ENCODE peak calls at places on chromosomes 2 and 18, in four cellular contexts. A is AG20443, U is SW 1271, T is posterior cingulate gyrus. O is an unnamed sample.

GRCh38 chr2:11187083-11187619 is 31.9 kb downstream of the SLC66A3 start:
- DNase-seq in A (peak), U (no peak), T (no peak), O (peak)

GRCh38 chr2:72222829-72223564 is 75.3 kb upstream of the CYP26B1 start:
- DNase-seq in A (peak), U (no peak), T (no peak), O (no peak)

GRCh38 chr2:127640082-127641072 is 5.6 kb upstream of the GPR17 start:
- DNase-seq in A (no peak), U (no peak), T (no peak), O (no peak)

GRCh38 chr2:239155806-239156480 is 244.9 kb downstream of the HDAC4 start:
- DNase-seq in A (no peak), U (no peak), T (no peak), O (no peak)

GRCh38 chr18:56639094-56639361 is 636 bp upstream of the TXNL1 start:
- DNase-seq in A (no peak), U (no peak), T (no peak), O (no peak)

GRCh38 chr2:23287250-23287704 is 97.7 kb upstream of the KLHL29 start:
- DNase-seq in A (peak), U (no peak), T (no peak), O (peak)

GRCh38 chr2:167293172-167293781 is 405.0 kb downstream of the XIRP2 start:
- DNase-seq in A (peak), U (peak), T (peak), O (no peak)

GRCh38 chr2:192195548-192196418 is 1.1 kb upstream of the TMEFF2 start:
- DNase-seq in A (peak), U (no peak), T (peak), O (no peak)

GRCh38 chr2:70113396-70114100 is 26.3 kb downstream of the PCBP1 start:
- DNase-seq in A (no peak), U (no peak), T (no peak), O (no peak)

GRCh38 chr2:31075936-31076590 is 62.2 kb downstream of the GALNT14 start:
- DNase-seq in A (no peak), U (peak), T (no peak), O (no peak)

GRCh38 chr2:43692428-43692994 is 16.3 kb upstream of the C1GALT1C1L start:
- DNase-seq in A (no peak), U (no peak), T (no peak), O (no peak)

GRCh38 chr18:34659579-34660517 is 50.2 kb upstream of the DTNA start:
- DNase-seq in A (peak), U (peak), T (peak), O (peak)

GRCh38 chr2:191905336-191905735 is 58.4 kb upstream of the CAVIN2 start:
- DNase-seq in A (no peak), U (no peak), T (no peak), O (no peak)

O was measured in skeletal muscle cell.